ENCODE peak calls at places on chromosomes 7 and 10, in seven cellular contexts. F, U, G, C, R, T and Y are unnamed samples.

GRCh38 chr7:27160147-27160545 is 3.7 kb upstream of the HOXA7 start:
- DNase-seq in F (peak; percentile 39), U (no peak), G (peak; percentile 51), C (no peak), R (no peak), T (no peak), Y (no peak)

GRCh38 chr7:35727571-35727970 is 32.6 kb upstream of the HERPUD2 start:
- DNase-seq in F (no peak), U (no peak), G (no peak), C (no peak), R (no peak), T (no peak), Y (peak; percentile 10)

GRCh38 chr7:135911091-135911490 is 66.1 kb downstream of the MTPN start:
- DNase-seq in F (no peak), U (no peak), G (no peak), C (no peak), R (peak; percentile 12), T (peak; percentile 9), Y (no peak)

GRCh38 chr10:78947226-78947625 is 121.5 kb upstream of the ZMIZ1 start:
- DNase-seq in F (no peak), U (no peak), G (no peak), C (no peak), R (no peak), T (no peak), Y (no peak)

GRCh38 chr7:117085769-117086463 is 132.6 kb downstream of the ST7 start:
- DNase-seq in F (peak; percentile 13), U (no peak), G (no peak), C (no peak), R (peak; percentile 44), T (no peak), Y (peak; percentile 16)

GRCh38 chr7:103981003-103981423 is 8.4 kb downstream of the RELN start:
- DNase-seq in F (no peak), U (no peak), G (no peak), C (no peak), R (no peak), T (no peak), Y (no peak)

GRCh38 chr10:124946945-124947344 is 5.0 kb downstream of the ZRANB1 start:
- DNase-seq in F (no peak), U (no peak), G (no peak), C (no peak), R (no peak), T (peak; percentile 51), Y (no peak)

GRCh38 chr7:5827755-5828154 is 46.3 kb upstream of the RNF216 start:
- DNase-seq in F (peak; percentile 56), U (no peak), G (no peak), C (no peak), R (no peak), T (no peak), Y (no peak)

GRCh38 chr7:22443370-22444180 is 56.4 kb downstream of the STEAP1B start:
- DNase-seq in F (no peak), U (no peak), G (no peak), C (no peak), R (no peak), T (no peak), Y (no peak)

GRCh38 chr10:71342850-71343773 is 24.1 kb downstream of the SLC29A3 start:
- DNase-seq in F (no peak), U (no peak), G (no peak), C (no peak), R (peak; percentile 54), T (no peak), Y (no peak)

GRCh38 chr10:124875596-124875995 is 66.3 kb upstream of the ZRANB1 start:
- DNase-seq in F (peak; percentile 48), U (no peak), G (no peak), C (no peak), R (peak; percentile 37), T (no peak), Y (peak; percentile 19)

GRCh38 chr10:47028466-47028865 is 117.2 kb downstream of the PTPN20 start:
- DNase-seq in F (no peak), U (no peak), G (no peak), C (peak; percentile 21), R (no peak), T (no peak), Y (no peak)

GRCh38 chr10:10658157-10658556 is 359.5 kb upstream of the CELF2 start:
- DNase-seq in F (no peak), U (no peak), G (no peak), C (no peak), R (no peak), T (no peak), Y (no peak)

GRCh38 chr7:99473315-99473596 is 566 bp downstream of the ZNF789 start:
- DNase-seq in F (peak; percentile 76), U (peak; percentile 29), G (no peak), C (no peak), R (peak; percentile 69), T (no peak), Y (peak; percentile 94)

GRCh38 chr10:11297136-11297535 is 279.5 kb downstream of the CELF2 start:
- DNase-seq in F (no peak), U (no peak), G (no peak), C (no peak), R (no peak), T (no peak), Y (no peak)

GRCh38 chr7:142807855-142808460 is 37.2 kb downstream of the PRSS2 start:
- DNase-seq in F (no peak), U (no peak), G (no peak), C (no peak), R (no peak), T (no peak), Y (peak; percentile 47)

GRCh38 chr10:99993994-99994689 is 15.6 kb downstream of the DNMBP start:
- DNase-seq in F (no peak), U (no peak), G (peak; percentile 51), C (peak; percentile 44), R (peak; percentile 89), T (no peak), Y (peak; percentile 31)

GRCh38 chr10:33238643-33239042 is 95.8 kb downstream of the NRP1 start:
- DNase-seq in F (peak; percentile 83), U (peak; percentile 68), G (no peak), C (no peak), R (peak; percentile 78), T (no peak), Y (peak; percentile 64)

GRCh38 chr7:108136191-108136581 is 6.0 kb upstream of the LAMB4 start:
- DNase-seq in F (no peak), U (no peak), G (no peak), C (no peak), R (no peak), T (no peak), Y (no peak)